ENCODE peak calls at places on chromosomes 13 and 19, in eight cellular contexts. O is astrocyte, G is glutamatergic neuron, W is upper lobe of right lung, V is AML-193, U is prostate gland, B is cardiac fibroblast, C is germinal center. S is an unnamed sample.

GRCh38 chr13:99756281-99756680 is 215.3 kb downstream of the ZIC5 start:
- DNase-seq in O (no peak), C (no peak), W (no peak), U (no peak), G (no peak), B (no peak), V (no peak), S (no peak)

GRCh38 chr13:101779147-101779546 is 326.7 kb downstream of the ITGBL1 start:
- DNase-seq in G (no peak), W (no peak), B (no peak), U (no peak), C (no peak), V (no peak), O (no peak), S (no peak)

GRCh38 chr19:33771308-33772101 is 25.2 kb upstream of the KCTD15 start:
- DNase-seq in W (peak; percentile 84), B (peak; percentile 72), G (peak; percentile 90), U (peak; percentile 72), O (no peak), C (peak; percentile 60), V (peak; percentile 17), S (peak; percentile 58)

GRCh38 chr13:33303885-33304284 is 18.3 kb upstream of the STARD13 start:
- DNase-seq in U (no peak), V (no peak), W (no peak), C (no peak), O (peak; percentile 27), G (no peak), B (peak; percentile 84), S (peak; percentile 72)

GRCh38 chr19:1360818-1361461 is 22.8 kb upstream of the NDUFS7 start:
- DNase-seq in G (no peak), U (no peak), V (peak; percentile 21), C (no peak), W (peak; percentile 74), O (peak; percentile 89), B (peak; percentile 76), S (no peak)

GRCh38 chr13:76764429-76764828 is 121.8 kb downstream of the KCTD12 start:
- DNase-seq in V (peak; percentile 27), B (peak; percentile 90), C (no peak), W (peak; percentile 63), U (no peak), O (no peak), G (no peak), S (no peak)

GRCh38 chr13:112532837-112533745 is 54.9 kb downstream of the TUBGCP3 start:
- DNase-seq in G (no peak), W (no peak), V (no peak), O (no peak), C (no peak), U (no peak), B (no peak), S (no peak)

GRCh38 chr19:3132971-3133792 is 2.7 kb upstream of the GNA15 start:
- DNase-seq in G (no peak), W (peak; percentile 74), U (peak; percentile 53), V (peak; percentile 71), O (peak; percentile 32), C (peak; percentile 32), B (peak; percentile 37), S (no peak)

S was measured in mesenchymal stem cell.